ENCODE peak calls at places on chromosomes 7 and 10, in ten cellular contexts. R is naive thymus-derived CD4-positive, alpha-beta T cell; S is right cardiac atrium; K is endodermal cell; I is SK-N-SH; N is AG04450; M is esophagus squamous epithelium; V is adrenal gland; O is prostate gland; W is mammary epithelial cell. P is an unnamed sample.
A peak's percentile ranks its signal among the peaks of the same experiment; 100 is the strongest.

GRCh38 chr7:20219446-20220292 is 2.5 kb upstream of the MACC1 start:
- DNase-seq in R (no peak), S (peak; percentile 78), K (peak; percentile 72), I (no peak), N (peak; percentile 69), M (peak; percentile 48), V (peak; percentile 29), O (no peak), W (peak; percentile 91), P (peak; percentile 99)

GRCh38 chr10:6070647-6071046 is 8.5 kb upstream of the IL2RA start:
- DNase-seq in R (no peak), S (no peak), K (no peak), I (no peak), N (no peak), M (no peak), V (no peak), O (no peak), W (no peak), P (no peak)

GRCh38 chr10:119480667-119481066 is 61.9 kb downstream of the RGS10 start:
- DNase-seq in R (no peak), S (no peak), K (no peak), I (no peak), N (no peak), M (no peak), V (no peak), O (no peak), W (peak; percentile 7), P (no peak)

GRCh38 chr7:32957326-32958045 is at the start of gene FKBP9:
- DNase-seq in R (no peak), S (peak; percentile 95), K (peak; percentile 92), I (peak; percentile 99), N (no peak), M (no peak), V (peak; percentile 93), O (peak; percentile 85), W (peak; percentile 79), P (peak; percentile 93)

GRCh38 chr10:125159932-125160855 is at the start of gene CTBP2:
- DNase-seq in R (no peak), S (peak; percentile 82), K (peak; percentile 84), I (peak; percentile 89), N (no peak), M (no peak), V (peak; percentile 74), O (peak; percentile 61), W (no peak), P (peak; percentile 54)

GRCh38 chr10:104434601-104435000 is 81.0 kb downstream of the CFAP58 start:
- DNase-seq in R (no peak), S (no peak), K (no peak), I (no peak), N (no peak), M (no peak), V (no peak), O (no peak), W (no peak), P (no peak)

GRCh38 chr7:73749931-73750776 is 11.6 kb upstream of the ABHD11 start:
- DNase-seq in R (no peak), S (no peak), K (no peak), I (no peak), N (no peak), M (no peak), V (no peak), O (peak; percentile 71), W (no peak), P (no peak)

GRCh38 chr7:30403477-30403876 is 75.1 kb downstream of the NOD1 start:
- DNase-seq in R (no peak), S (no peak), K (peak; percentile 33), I (no peak), N (no peak), M (no peak), V (no peak), O (no peak), W (peak; percentile 94), P (no peak)

GRCh38 chr10:29804025-29804852 is 169.5 kb upstream of the SVIL start:
- DNase-seq in R (no peak), S (no peak), K (no peak), I (no peak), N (peak; percentile 75), M (no peak), V (peak; percentile 66), O (peak; percentile 70), W (peak; percentile 96), P (peak; percentile 92)

GRCh38 chr7:32204361-32205018 is 134.3 kb upstream of the PDE1C start:
- DNase-seq in R (no peak), S (peak; percentile 82), K (peak; percentile 87), I (peak; percentile 43), N (peak; percentile 41), M (no peak), V (peak; percentile 57), O (peak; percentile 47), W (peak; percentile 85), P (peak; percentile 56)

GRCh38 chr7:29197916-29198315 is 3.3 kb downstream of the CHN2 start:
- DNase-seq in R (no peak), S (no peak), K (no peak), I (no peak), N (no peak), M (no peak), V (no peak), O (no peak), W (no peak), P (no peak)

GRCh38 chr7:29194206-29194593 is 375 bp upstream of the CHN2 start:
- DNase-seq in R (no peak), S (peak; percentile 41), K (peak; percentile 77), I (no peak), N (no peak), M (no peak), V (peak; percentile 21), O (no peak), W (no peak), P (peak; percentile 19)

GRCh38 chr7:29196971-29197370 is 2.4 kb downstream of the CHN2 start:
- DNase-seq in R (no peak), S (no peak), K (no peak), I (no peak), N (no peak), M (no peak), V (no peak), O (no peak), W (no peak), P (no peak)

GRCh38 chr7:29194594-29195417 is at the start of gene CHN2:
- DNase-seq in R (peak; percentile 16), S (peak; percentile 84), K (peak; percentile 88), I (peak; percentile 90), N (no peak), M (no peak), V (peak; percentile 46), O (peak; percentile 43), W (peak; percentile 37), P (peak; percentile 56)

GRCh38 chr7:29196191-29196590 is 1.6 kb downstream of the CHN2 start:
- DNase-seq in R (no peak), S (no peak), K (no peak), I (no peak), N (no peak), M (no peak), V (no peak), O (no peak), W (no peak), P (no peak)
- H3K27me3 ChIP-seq in R (no peaks in the 10 kb centered on the region), S (no peaks in the 10 kb centered on the region), K (peaks cover 37% of the 10 kb centered on the region), I (peaks cover 39% of the 10 kb centered on the region), N (peaks cover 28% of the 10 kb centered on the region), M (peaks cover 52% of the 10 kb centered on the region), V (peaks cover 3% of the 10 kb centered on the region), O (no peaks in the 10 kb centered on the region), W (peaks cover 10% of the 10 kb centered on the region), P (peaks cover 4% of the 10 kb centered on the region)

DNA sequence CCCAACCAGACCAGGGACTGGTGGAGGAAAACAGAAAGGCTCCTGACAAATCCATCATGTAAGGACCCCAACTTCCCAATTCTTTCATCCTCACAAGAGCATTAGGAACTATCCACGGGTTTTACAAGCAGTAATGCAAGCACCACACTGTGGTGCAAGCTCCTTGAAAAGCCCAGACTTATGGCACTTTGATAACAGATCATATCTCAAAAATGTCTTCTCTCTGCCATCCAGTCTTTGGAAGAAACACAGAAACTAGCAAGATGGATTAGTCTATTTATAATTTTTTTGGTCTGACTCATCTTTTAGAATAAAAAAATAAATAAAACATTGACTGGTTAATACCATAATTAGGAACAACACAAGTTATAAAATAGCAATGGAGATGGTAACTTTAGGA is 49.1 kb upstream of the CALD1 start:
- DNase-seq in R (no peak), S (no peak), K (peak; percentile 10), I (no peak), N (no peak), M (no peak), V (no peak), O (no peak), W (no peak), P (no peak)
- H3K4me3 ChIP-seq in R (no peak overlapping the region), S (no peak overlapping the region), K (no peak overlapping the region), I (no peak overlapping the region), N (no peak overlapping the region), M (peak overlapping the region; percentile 6), V (no peak overlapping the region), O (no peak overlapping the region), W (no peak overlapping the region), P (no peak overlapping the region)

GRCh38 chr7:24979470-24979862 is 512 bp downstream of the OSBPL3 start:
- DNase-seq in R (peak; percentile 78), S (peak; percentile 86), K (peak; percentile 89), I (peak; percentile 86), N (no peak), M (peak; percentile 13), V (peak; percentile 38), O (peak; percentile 44), W (peak; percentile 80), P (peak; percentile 78)

GRCh38 chr7:24979863-24980694 is at the start of gene OSBPL3:
- DNase-seq in R (peak; percentile 93), S (peak; percentile 98), K (peak; percentile 98), I (peak; percentile 100), N (peak; percentile 91), M (peak; percentile 78), V (peak; percentile 95), O (peak; percentile 95), W (peak; percentile 94), P (peak; percentile 97)

GRCh38 chr7:24980695-24981543 is 941 bp upstream of the OSBPL3 start:
- DNase-seq in R (no peak), S (peak; percentile 73), K (peak; percentile 62), I (no peak), N (no peak), M (peak; percentile 22), V (no peak), O (no peak), W (peak; percentile 57), P (no peak)

GRCh38 chr7:24982917-24983316 is 2.9 kb upstream of the OSBPL3 start:
- DNase-seq in R (no peak), S (no peak), K (peak; percentile 60), I (no peak), N (no peak), M (no peak), V (no peak), O (no peak), W (no peak), P (no peak)

DNA sequence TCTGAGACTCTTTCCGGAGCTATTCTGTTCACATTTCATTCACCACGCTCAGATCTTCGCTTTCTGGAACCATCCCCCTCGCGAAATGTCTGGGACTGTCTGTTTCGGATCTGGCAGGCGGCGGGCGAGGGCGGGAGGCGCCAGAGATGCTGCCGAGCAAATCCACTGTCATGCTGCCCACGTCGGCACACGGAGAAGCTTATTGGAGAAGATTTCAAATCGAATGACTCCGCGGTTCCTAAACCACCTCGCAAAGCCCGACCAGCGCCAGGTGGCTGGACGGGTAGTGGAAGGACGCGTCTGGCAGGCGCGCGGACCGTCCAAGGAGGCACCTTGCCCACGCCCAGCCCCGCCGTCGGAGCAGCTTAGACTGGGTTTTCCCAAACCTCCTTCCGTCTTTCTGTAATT is 1.6 kb upstream of the OSBPL3 start:
- DNase-seq in R (peak; percentile 26), S (peak; percentile 84), K (peak; percentile 75), I (peak; percentile 70), N (no peak), M (no peak), V (peak; percentile 31), O (no peak), W (peak; percentile 78), P (no peak)
- H3K27me3 ChIP-seq in R (no peaks in the 10 kb centered on the region), S (no peaks in the 10 kb centered on the region), K (peaks cover 42% of the 10 kb centered on the region), I (no peaks in the 10 kb centered on the region), N (no peaks in the 10 kb centered on the region), M (no peaks in the 10 kb centered on the region), V (no peaks in the 10 kb centered on the region), O (no peaks in the 10 kb centered on the region), W (no peaks in the 10 kb centered on the region), P (no peaks in the 10 kb centered on the region)

GRCh38 chr7:4996696-4997222 is 37.8 kb upstream of the MMD2 start:
- DNase-seq in R (no peak), S (no peak), K (peak; percentile 61), I (no peak), N (no peak), M (no peak), V (no peak), O (no peak), W (no peak), P (no peak)
- H3K4me3 ChIP-seq in R (no peak overlapping the region), S (no peak overlapping the region), K (no peak overlapping the region), I (no peak overlapping the region), N (no peak overlapping the region), M (no peak overlapping the region), V (no peak overlapping the region), O (no peak overlapping the region), W (no peak overlapping the region), P (no peak overlapping the region)

P was measured in SJCRH30.